ENCODE peak calls at places on chromosome 16, in seven cellular contexts. A is CD8-positive, alpha-beta memory T cell; U is A549; T is fibroblast of lung; S is OCI-LY7; O is PC-3; N is CD8-positive, alpha-beta T cell. W is an unnamed sample.

GRCh38 chr16:58020628-58021521 is 4.7 kb upstream of the MMP15 start:
- DNase-seq in A (peak; percentile 76), U (peak; percentile 48), T (no peak), S (peak; percentile 67), O (peak; percentile 35), N (peak; percentile 39), W (peak; percentile 63)

GRCh38 chr16:58543685-58544084 is 28.4 kb downstream of the SETD6 start:
- DNase-seq in A (no peak), U (no peak), T (no peak), S (no peak), O (no peak), N (no peak), W (no peak)

GRCh38 chr16:6573577-6573976 is 759.1 kb upstream of the RBFOX1 start:
- DNase-seq in A (no peak), U (no peak), T (no peak), S (no peak), O (no peak), N (no peak), W (no peak)

GRCh38 chr16:17578921-17579876 is 108.4 kb upstream of the XYLT1 start:
- DNase-seq in A (peak; percentile 61), U (peak; percentile 50), T (peak; percentile 90), S (peak; percentile 71), O (peak; percentile 46), N (peak; percentile 18), W (peak; percentile 48)

GRCh38 chr16:4317471-4318170 is 1.8 kb downstream of the GLIS2 start:
- DNase-seq in A (no peak), U (peak; percentile 82), T (peak; percentile 66), S (no peak), O (peak; percentile 11), N (no peak), W (no peak)

GRCh38 chr16:30775381-30776099 is 11.5 kb downstream of the ZNF629 start:
- DNase-seq in A (peak; percentile 60), U (peak; percentile 88), T (peak; percentile 80), S (no peak), O (peak; percentile 70), N (no peak), W (peak; percentile 25)

GRCh38 chr16:73149329-73149728 is 101.4 kb upstream of the ZFHX3 start:
- DNase-seq in A (no peak), U (no peak), T (no peak), S (no peak), O (no peak), N (no peak), W (no peak)

GRCh38 chr16:85970712-85971220 is 71.8 kb downstream of the IRF8 start:
- DNase-seq in A (no peak), U (peak; percentile 48), T (peak; percentile 74), S (no peak), O (peak; percentile 25), N (no peak), W (no peak)

GRCh38 chr16:592518-593306 is 2.8 kb downstream of the RAB40C start:
- DNase-seq in A (no peak), U (no peak), T (no peak), S (no peak), O (no peak), N (no peak), W (no peak)

GRCh38 chr16:79672524-79672923 is 72.0 kb upstream of the MAF start:
- DNase-seq in A (no peak), U (no peak), T (no peak), S (no peak), O (no peak), N (no peak), W (no peak)

GRCh38 chr16:24850289-24850931 is 4.6 kb downstream of the SLC5A11 start:
- DNase-seq in A (no peak), U (no peak), T (peak; percentile 78), S (no peak), O (peak; percentile 73), N (no peak), W (no peak)

GRCh38 chr16:88710556-88710955 is 4.3 kb downstream of the CTU2 start:
- DNase-seq in A (no peak), U (no peak), T (no peak), S (no peak), O (no peak), N (no peak), W (no peak)

GRCh38 chr16:52383640-52384292 is 163.2 kb downstream of the TOX3 start:
- DNase-seq in A (no peak), U (no peak), T (peak; percentile 1), S (no peak), O (no peak), N (no peak), W (no peak)

GRCh38 chr16:15899538-15900100 is 11.2 kb upstream of the CEP20 start:
- DNase-seq in A (no peak), U (peak; percentile 95), T (peak; percentile 98), S (no peak), O (peak; percentile 95), N (no peak), W (no peak)

GRCh38 chr16:50088302-50088701 is 22.5 kb downstream of the HEATR3 start:
- DNase-seq in A (no peak), U (no peak), T (no peak), S (no peak), O (no peak), N (no peak), W (no peak)

GRCh38 chr16:2289282-2289681 is 21.4 kb upstream of the RNPS1 start:
- DNase-seq in A (no peak), U (no peak), T (no peak), S (no peak), O (no peak), N (no peak), W (no peak)

GRCh38 chr16:24102120-24102740 is 153.9 kb upstream of the CACNG3 start:
- DNase-seq in A (no peak), U (no peak), T (no peak), S (no peak), O (no peak), N (no peak), W (no peak)

GRCh38 chr16:4083347-4083870 is 32.8 kb downstream of the ADCY9 start:
- DNase-seq in A (no peak), U (no peak), T (no peak), S (no peak), O (no peak), N (no peak), W (no peak)

GRCh38 chr16:13961099-13961811 is 41.3 kb downstream of the ERCC4 start:
- DNase-seq in A (no peak), U (peak; percentile 31), T (peak; percentile 43), S (no peak), O (no peak), N (no peak), W (no peak)

GRCh38 chr16:72317378-72317777 is 145.4 kb upstream of the PMFBP1 start:
- DNase-seq in A (no peak), U (no peak), T (peak; percentile 87), S (no peak), O (no peak), N (no peak), W (no peak)

GRCh38 chr16:31529398-31530312 is 2.0 kb downstream of the AHSP start:
- DNase-seq in A (no peak), U (no peak), T (no peak), S (no peak), O (no peak), N (no peak), W (peak; percentile 20)

GRCh38 chr16:50038756-50039529 is 13.9 kb downstream of the CNEP1R1 start:
- DNase-seq in A (no peak), U (no peak), T (no peak), S (peak; percentile 6), O (no peak), N (no peak), W (no peak)

DNA sequence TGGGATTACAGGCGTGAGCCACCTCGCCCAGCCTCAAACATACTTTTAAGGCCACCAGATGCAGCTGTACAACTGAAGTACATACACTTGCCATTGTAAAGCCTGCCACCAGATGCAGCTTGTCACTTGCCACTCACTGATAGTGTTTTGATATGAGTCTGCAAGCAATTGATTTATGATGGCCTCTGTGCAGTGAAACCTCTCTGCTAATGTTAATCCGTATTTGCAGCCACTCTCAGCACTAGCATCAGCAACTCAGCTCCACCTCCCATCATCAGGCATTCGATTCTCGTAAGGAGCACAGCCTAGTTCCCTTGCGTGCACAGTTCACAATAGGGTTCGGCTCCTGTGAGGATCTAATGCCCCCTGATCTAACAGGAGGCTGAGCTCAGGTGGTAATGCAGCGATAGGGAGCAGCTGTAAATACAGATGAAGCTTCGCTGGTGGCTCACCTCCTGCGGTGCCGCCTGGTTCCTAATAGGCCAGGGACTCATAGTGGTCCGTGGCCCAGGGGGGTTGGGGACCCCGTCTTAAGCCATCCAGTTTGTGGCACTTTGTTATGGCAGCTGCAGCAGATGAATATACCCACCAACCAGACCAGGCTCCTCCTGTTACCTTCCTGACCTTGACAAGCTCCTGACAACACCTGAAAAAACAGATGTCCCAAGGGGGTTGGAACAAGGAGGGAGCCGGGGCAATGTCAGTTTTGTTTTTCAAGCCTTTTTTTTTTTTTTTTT is 1.3 kb upstream of the HERPUD1 start:
- DNase-seq in A (no peak), U (no peak), T (no peak), S (peak; percentile 69), O (no peak), N (no peak), W (no peak)
- H3K27ac ChIP-seq in A (peak overlapping the region; percentile 95), U (peak overlapping the region; percentile 95), T (no peak overlapping the region), S (peak overlapping the region; percentile 94), O (no peak overlapping the region), N (no peak overlapping the region), W (no peak overlapping the region)

GRCh38 chr16:75644240-75645012 is 3.0 kb downstream of the KARS1 start:
- DNase-seq in A (no peak), U (no peak), T (no peak), S (peak; percentile 35), O (peak; percentile 34), N (no peak), W (no peak)

GRCh38 chr16:75640598-75640997 is 6.9 kb downstream of the KARS1 start:
- DNase-seq in A (no peak), U (no peak), T (no peak), S (no peak), O (no peak), N (no peak), W (no peak)
- H3K27ac ChIP-seq in A (no peak overlapping the region), U (no peak overlapping the region), T (no peak overlapping the region), S (no peak overlapping the region), O (no peak overlapping the region), N (no peak overlapping the region), W (no peak overlapping the region)

GRCh38 chr16:84619103-84619460 is 1.2 kb upstream of the COTL1 start:
- DNase-seq in A (no peak), U (no peak), T (no peak), S (no peak), O (no peak), N (no peak), W (no peak)
- H3K27ac ChIP-seq in A (peak overlapping the region; percentile 6), U (peak overlapping the region; percentile 98), T (peak overlapping the region; percentile 82), S (no peak overlapping the region), O (peak overlapping the region; percentile 99), N (no peak overlapping the region), W (no peak overlapping the region)

DNA sequence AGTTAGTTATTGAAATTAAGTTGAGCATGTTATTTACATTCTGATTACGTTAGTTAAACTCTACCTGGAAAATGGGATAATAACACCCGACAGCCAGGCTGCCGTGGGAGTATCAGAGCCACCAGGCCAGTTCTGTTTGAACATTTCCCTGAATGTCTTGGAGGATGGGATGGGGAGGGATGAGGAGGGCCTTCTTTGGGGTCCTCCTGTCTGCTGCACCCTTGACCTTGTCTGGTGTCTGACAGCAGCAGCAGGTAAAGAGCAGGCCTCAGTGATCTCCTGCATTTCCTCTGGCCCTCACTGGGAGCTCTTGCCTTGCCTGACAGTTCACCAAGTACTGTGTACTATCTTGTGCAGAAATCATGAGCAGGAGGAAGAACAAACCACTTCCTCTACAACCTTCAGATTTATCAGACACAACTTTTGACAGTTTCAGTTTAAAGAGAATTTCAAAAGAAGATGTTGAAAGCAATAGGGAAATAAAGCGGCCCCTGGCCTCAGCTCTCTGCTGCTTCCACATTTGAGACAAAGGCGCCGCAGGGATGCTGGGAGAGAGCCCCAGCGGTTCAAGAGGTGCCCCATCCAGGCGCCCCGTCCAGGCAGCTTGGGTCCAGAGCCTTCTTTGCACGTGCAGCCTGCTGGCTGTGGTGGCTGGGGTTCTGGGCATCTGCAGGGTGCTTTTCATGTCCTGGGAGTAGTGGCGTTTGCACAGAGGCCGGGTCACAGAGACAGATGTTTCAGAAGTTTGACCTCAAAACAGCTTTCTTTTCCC is 25.3 kb downstream of the CMIP start:
- DNase-seq in A (peak; percentile 62), U (no peak), T (no peak), S (peak; percentile 87), O (no peak), N (no peak), W (peak; percentile 43)
- H3K27ac ChIP-seq in A (peak overlapping the region; percentile 52), U (peak overlapping the region; percentile 72), T (no peak overlapping the region), S (peak overlapping the region; percentile 96), O (no peak overlapping the region), N (peak overlapping the region; percentile 43), W (peak overlapping the region; percentile 49)

W was measured in CD4-positive, alpha-beta T cell.